ENCODE peak calls at places on chromosomes 1 and 21, in four cellular contexts. U is HepG2, M is K562, C is GM12878. Y is an unnamed sample.

GRCh38 chr1:22710688-22711024 is at the start of gene EPHB2:
- DNase-seq in U (no peak), M (peak; percentile 84), C (no peak), Y (peak; percentile 42)

GRCh38 chr1:37932759-37933158 is 14.1 kb downstream of the INPP5B start:
- DNase-seq in U (no peak), M (peak; percentile 11), C (no peak), Y (no peak)

GRCh38 chr1:47725000-47725731 is 272.0 kb downstream of the TRABD2B start:
- DNase-seq in U (no peak), M (peak; percentile 47), C (no peak), Y (peak; percentile 77)

GRCh38 chr1:224923726-224924125 is 5.7 kb upstream of the DNAH14 start:
- DNase-seq in U (no peak), M (no peak), C (no peak), Y (no peak)

GRCh38 chr1:232192781-232193450 is 437.0 kb downstream of the SIPA1L2 start:
- DNase-seq in U (no peak), M (no peak), C (no peak), Y (no peak)

GRCh38 chr1:168917796-168918195 is 188.7 kb upstream of the ATP1B1 start:
- DNase-seq in U (no peak), M (no peak), C (no peak), Y (no peak)

GRCh38 chr1:39268906-39269305 is 64.4 kb downstream of the MACF1 start:
- DNase-seq in U (no peak), M (no peak), C (no peak), Y (peak; percentile 42)

GRCh38 chr1:152190589-152190988 is 31.6 kb upstream of the RPTN start:
- DNase-seq in U (no peak), M (no peak), C (no peak), Y (no peak)

GRCh38 chr1:7783178-7783711 is 846 bp upstream of the PER3 start:
- DNase-seq in U (peak; percentile 49), M (peak; percentile 83), C (no peak), Y (peak; percentile 76)

GRCh38 chr1:184672013-184672726 is 82.5 kb downstream of the EDEM3 start:
- DNase-seq in U (no peak), M (no peak), C (no peak), Y (no peak)

GRCh38 chr1:78587213-78587612 is 33.0 kb upstream of the IFI44L start:
- DNase-seq in U (no peak), M (no peak), C (no peak), Y (no peak)

GRCh38 chr1:151939789-151940188 is 30.5 kb upstream of the THEM4 start:
- DNase-seq in U (no peak), M (no peak), C (no peak), Y (no peak)

GRCh38 chr21:31180256-31181088 is 142.2 kb upstream of the KRTAP19-8 start:
- DNase-seq in U (peak; percentile 13), M (peak; percentile 25), C (no peak), Y (no peak)

GRCh38 chr1:242147096-242147976 is 148.4 kb upstream of the MAP1LC3C start:
- DNase-seq in U (no peak), M (no peak), C (no peak), Y (no peak)

GRCh38 chr1:180527270-180527669 is 24.9 kb upstream of the ACBD6 start:
- DNase-seq in U (peak; percentile 39), M (peak; percentile 52), C (no peak), Y (no peak)
- TF ChIP-seq ESRRA in U (no peak), M (peak; percentile 76), C (no peak), Y (no peak)

DNA sequence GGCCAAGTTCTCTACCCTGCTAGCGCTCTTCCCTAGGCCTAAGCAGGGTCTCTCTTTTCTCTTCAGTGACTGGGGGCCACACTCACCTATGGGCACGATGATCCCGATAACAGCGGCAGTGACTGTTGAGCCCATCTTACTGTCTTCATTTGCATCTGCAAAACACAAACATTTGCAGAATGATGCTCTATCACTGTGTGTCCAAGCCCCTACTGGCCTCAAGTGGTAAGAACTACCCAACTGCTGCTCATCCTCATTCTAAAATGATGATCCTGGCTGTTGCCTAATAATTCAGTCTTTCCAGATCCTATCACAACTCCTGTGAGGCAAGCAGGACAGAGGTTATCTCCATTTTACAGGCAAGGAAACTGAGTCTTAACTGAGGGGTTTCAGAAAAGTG is 16.7 kb upstream of the MAGOH start:
- DNase-seq in U (no peak), M (peak; percentile 44), C (no peak), Y (no peak)
- TF ChIP-seq CTCF in U (no peak), M (peak; percentile 41), C (no peak), Y (no peak)

GRCh38 chr1:56541408-56541807 is 38.0 kb downstream of the PLPP3 start:
- DNase-seq in U (no peak), M (no peak), C (no peak), Y (no peak)

GRCh38 chr1:56540467-56540866 is 38.9 kb downstream of the PLPP3 start:
- DNase-seq in U (no peak), M (no peak), C (no peak), Y (no peak)

GRCh38 chr1:56542651-56543050 is 36.7 kb downstream of the PLPP3 start:
- DNase-seq in U (no peak), M (no peak), C (no peak), Y (no peak)

GRCh38 chr1:56537660-56538059 is 41.7 kb downstream of the PLPP3 start:
- DNase-seq in U (no peak), M (no peak), C (no peak), Y (no peak)

DNA sequence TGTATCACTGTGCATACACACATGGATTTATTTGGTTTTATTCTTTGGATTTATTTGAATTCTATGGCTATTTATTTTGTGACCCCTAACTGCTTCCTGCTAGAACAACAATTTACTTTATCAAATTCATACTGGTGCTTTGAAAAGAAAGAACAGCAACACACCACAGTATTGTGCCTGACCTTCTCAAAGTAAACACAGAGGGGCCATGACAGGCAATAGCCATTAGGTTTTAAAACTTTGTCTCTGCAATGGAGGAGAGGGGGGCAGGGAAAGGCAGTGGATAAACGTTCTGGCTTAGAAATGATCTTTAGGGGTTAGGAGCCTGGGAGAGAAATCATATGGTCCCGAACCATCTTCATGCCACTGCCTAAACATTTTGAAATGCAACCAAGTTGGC is 40.0 kb downstream of the PLPP3 start:
- DNase-seq in U (peak; percentile 36), M (no peak), C (no peak), Y (no peak)
- TF ChIP-seq ETV6 in U (no peak), M (no peak), C (no peak), Y (no peak)

GRCh38 chr21:41195311-41195710 is 27.4 kb downstream of the BACE2 start:
- DNase-seq in U (no peak), M (no peak), C (no peak), Y (no peak)
- TF ChIP-seq ESRRA in U (no peak), M (no peak), C (no peak), Y (no peak)

DNA sequence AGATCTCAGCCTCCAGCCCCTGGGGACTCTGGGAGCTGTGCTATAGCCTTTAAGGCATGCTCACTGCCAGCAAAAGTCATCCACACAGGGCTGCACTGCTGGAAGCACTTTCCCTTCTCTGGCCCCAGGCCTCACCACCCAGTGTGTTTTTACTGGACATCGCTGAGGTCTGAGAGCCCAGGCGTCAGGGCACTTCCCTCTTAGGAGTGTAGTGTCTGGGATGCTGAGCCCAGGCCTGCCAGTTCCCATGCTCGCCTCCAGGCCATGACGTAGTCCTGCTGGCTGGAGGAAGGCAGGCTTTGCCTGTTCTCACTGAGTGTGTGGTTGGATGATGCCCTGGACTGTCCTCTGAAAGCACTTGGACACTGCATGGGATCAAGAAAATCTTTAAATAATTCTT is 101.2 kb downstream of the GDAP2 start:
- DNase-seq in U (no peak), M (no peak), C (no peak), Y (no peak)
- TF ChIP-seq CTCF in U (no peak), M (no peak), C (no peak), Y (no peak)

DNA sequence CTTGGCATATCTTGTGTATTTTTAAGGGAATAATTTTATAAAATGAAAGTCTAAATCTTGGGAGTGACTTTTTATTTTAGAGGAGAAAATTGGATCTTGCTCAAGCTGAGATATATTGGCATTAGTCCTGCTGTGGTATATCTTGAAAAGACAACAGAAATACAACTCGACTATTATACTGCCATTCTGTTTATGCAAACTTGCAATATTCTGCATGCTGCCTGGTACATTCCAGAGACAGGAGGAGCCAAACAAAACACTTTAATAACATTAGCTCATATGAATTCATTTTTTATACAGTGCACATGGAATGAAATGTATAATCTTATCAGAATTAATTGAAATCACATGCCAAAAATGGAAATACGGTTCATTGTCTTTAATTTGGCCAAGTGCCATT is 176.0 kb upstream of the NRIP1 start:
- DNase-seq in U (no peak), M (no peak), C (no peak), Y (no peak)
- TF ChIP-seq ETV6 in U (no peak), M (no peak), C (no peak), Y (no peak)

GRCh38 chr1:16718908-16719533 is 21.3 kb upstream of the RNU1-4 start:
- DNase-seq in U (no peak), M (peak; percentile 24), C (no peak), Y (no peak)

GRCh38 chr1:16719571-16720402 is 20.5 kb upstream of the RNU1-4 start:
- DNase-seq in U (no peak), M (peak; percentile 8), C (no peak), Y (peak; percentile 18)

GRCh38 chr1:16720403-16721223 is 19.7 kb upstream of the RNU1-4 start:
- DNase-seq in U (no peak), M (peak; percentile 24), C (no peak), Y (no peak)

GRCh38 chr1:16724718-16725438 is 15.4 kb upstream of the RNU1-4 start:
- DNase-seq in U (no peak), M (peak; percentile 39), C (no peak), Y (peak; percentile 65)

DNA sequence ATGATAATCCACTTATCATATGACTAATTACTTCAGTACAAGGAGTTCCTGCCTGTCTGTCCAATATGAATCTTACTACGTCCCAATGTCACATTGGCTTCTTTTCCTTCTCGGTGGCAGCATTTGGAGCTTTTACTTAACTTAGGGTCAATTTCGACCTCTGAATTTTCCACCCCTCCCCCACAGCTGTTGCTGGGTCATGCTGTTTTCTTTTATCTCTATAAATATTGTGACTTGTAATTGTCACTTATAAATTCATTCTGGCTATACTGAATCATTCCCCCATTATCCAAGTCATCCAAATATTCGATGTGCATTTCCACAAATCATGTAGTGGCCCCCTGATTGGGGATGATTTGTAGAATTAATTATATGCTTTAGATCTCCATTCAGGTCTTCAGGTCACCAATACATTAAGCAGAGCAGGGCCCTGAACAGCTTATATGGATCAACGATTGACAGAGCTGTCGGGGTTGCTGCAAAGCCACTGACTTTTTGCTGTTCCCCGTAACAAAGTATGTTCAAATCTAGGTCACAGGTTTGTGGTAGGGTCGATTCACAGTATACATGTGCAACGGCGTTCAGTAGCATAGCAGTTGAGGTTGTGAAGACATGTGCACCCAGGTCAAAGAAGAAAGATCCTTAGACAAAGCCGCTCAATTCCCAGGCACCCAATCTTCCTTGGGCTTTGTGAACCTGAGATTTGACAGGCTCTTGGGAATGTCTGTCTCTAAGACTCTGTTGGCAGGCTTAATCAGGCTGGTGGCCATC is 18.3 kb upstream of the RNU1-4 start:
- DNase-seq in U (no peak), M (peak; percentile 15), C (no peak), Y (no peak)
- TF ChIP-seq ESRRA in U (no peak), M (no peak), C (no peak), Y (no peak)

GRCh38 chr1:61853545-61853944 is 111.3 kb downstream of the PATJ start:
- DNase-seq in U (no peak), M (no peak), C (no peak), Y (no peak)

GRCh38 chr1:61852693-61853060 is 110.4 kb downstream of the PATJ start:
- DNase-seq in U (no peak), M (no peak), C (no peak), Y (no peak)

GRCh38 chr1:61851235-61851634 is 109.0 kb downstream of the PATJ start:
- DNase-seq in U (no peak), M (no peak), C (no peak), Y (no peak)

GRCh38 chr1:61851849-61852692 is 109.8 kb downstream of the PATJ start:
- DNase-seq in U (peak; percentile 47), M (peak; percentile 32), C (no peak), Y (no peak)
- TF ChIP-seq CTCF in U (peak; percentile 66), M (peak; percentile 54), C (peak; percentile 60), Y (peak; percentile 48)

Y was measured in WTC11.